ENCODE peak calls at places on chromosomes 4 and X, in five cellular contexts. Z, H, J, I and O are unnamed samples.

GRCh38 chr4:116531870-116532269 is 553.5 kb downstream of the TRAM1L1 start:
- DNase-seq in Z (no peak), H (no peak), J (no peak), I (no peak), O (no peak)

GRCh38 chr4:109046549-109047171 is 255.8 kb downstream of the COL25A1 start:
- DNase-seq in Z (no peak), H (peak; percentile 13), J (no peak), I (no peak), O (no peak)

GRCh38 chr4:5955856-5956255 is 62.4 kb downstream of the C4orf50 start:
- DNase-seq in Z (no peak), H (no peak), J (no peak), I (no peak), O (no peak)

GRCh38 chrX:46636223-46636622 is 62.7 kb downstream of the CHST7 start:
- DNase-seq in Z (no peak), H (no peak), J (no peak), I (no peak), O (no peak)

GRCh38 chr4:55742655-55743191 is 76.9 kb upstream of the EXOC1L start:
- DNase-seq in Z (no peak), H (no peak), J (no peak), I (peak; percentile 8), O (no peak)

GRCh38 chr4:84063618-84064017 is 435.5 kb downstream of the NKX6-1 start:
- DNase-seq in Z (no peak), H (no peak), J (no peak), I (no peak), O (no peak)

GRCh38 chr4:88737304-88738015 is 39.8 kb upstream of the NAP1L5 start:
- DNase-seq in Z (no peak), H (peak; percentile 53), J (no peak), I (no peak), O (no peak)

GRCh38 chr4:105808459-105809041 is 86.7 kb upstream of the NPNT start:
- DNase-seq in Z (no peak), H (no peak), J (no peak), I (no peak), O (no peak)

GRCh38 chr4:25433966-25434667 is 57.1 kb downstream of the ANAPC4 start:
- DNase-seq in Z (no peak), H (no peak), J (no peak), I (no peak), O (peak; percentile 30)

GRCh38 chrX:16743604-16744325 is 24.4 kb downstream of the SYAP1 start:
- DNase-seq in Z (no peak), H (no peak), J (no peak), I (no peak), O (no peak)

GRCh38 chrX:137430301-137430700 is 135.6 kb upstream of the ZIC3 start:
- DNase-seq in Z (no peak), H (no peak), J (no peak), I (no peak), O (no peak)

GRCh38 chrX:137428777-137429564 is 137.0 kb upstream of the ZIC3 start:
- DNase-seq in Z (no peak), H (no peak), J (no peak), I (no peak), O (no peak)

GRCh38 chrX:137427061-137427778 is 138.7 kb upstream of the ZIC3 start:
- DNase-seq in Z (no peak), H (no peak), J (no peak), I (no peak), O (no peak)

GRCh38 chrX:137427813-137428212 is 138.1 kb upstream of the ZIC3 start:
- DNase-seq in Z (no peak), H (no peak), J (no peak), I (no peak), O (no peak)

DNA sequence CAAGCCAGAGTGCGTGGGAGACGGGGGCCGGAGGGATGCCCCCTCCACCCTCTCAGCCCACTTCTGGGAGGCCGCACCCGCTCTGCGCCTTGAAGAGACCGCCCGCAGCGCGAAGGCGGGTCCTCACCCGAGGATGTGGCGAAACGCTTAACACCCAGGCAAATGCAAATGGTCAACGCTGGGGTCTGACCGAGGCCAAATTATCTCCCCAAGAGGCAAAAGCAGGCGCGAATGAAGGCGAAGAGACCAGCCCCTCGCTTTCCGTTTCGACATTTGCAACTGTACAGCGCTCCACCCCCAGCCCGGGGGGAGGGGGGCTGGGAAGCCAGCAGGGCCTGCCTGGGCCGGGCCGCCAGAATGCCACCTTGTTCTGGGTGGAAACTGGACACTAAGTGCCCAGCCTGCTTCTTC is 137.7 kb upstream of the ZIC3 start:
- DNase-seq in Z (no peak), H (no peak), J (no peak), I (no peak), O (no peak)
- H3K4me3 ChIP-seq in Z (peak overlapping the region; percentile 44), H (peak overlapping the region; percentile 36), J (peak overlapping the region; percentile 28), I (peak overlapping the region; percentile 73), O (peak overlapping the region; percentile 46)

GRCh38 chr4:155883895-155884294 is 17.8 kb upstream of the ASIC5 start:
- DNase-seq in Z (no peak), H (no peak), J (no peak), I (no peak), O (no peak)
- H3K4me1 ChIP-seq in Z (no peaks in the 10 kb centered on the region), H (no peaks in the 10 kb centered on the region), J (no peaks in the 10 kb centered on the region), I (no peaks in the 10 kb centered on the region), O (no peaks in the 10 kb centered on the region)

DNA sequence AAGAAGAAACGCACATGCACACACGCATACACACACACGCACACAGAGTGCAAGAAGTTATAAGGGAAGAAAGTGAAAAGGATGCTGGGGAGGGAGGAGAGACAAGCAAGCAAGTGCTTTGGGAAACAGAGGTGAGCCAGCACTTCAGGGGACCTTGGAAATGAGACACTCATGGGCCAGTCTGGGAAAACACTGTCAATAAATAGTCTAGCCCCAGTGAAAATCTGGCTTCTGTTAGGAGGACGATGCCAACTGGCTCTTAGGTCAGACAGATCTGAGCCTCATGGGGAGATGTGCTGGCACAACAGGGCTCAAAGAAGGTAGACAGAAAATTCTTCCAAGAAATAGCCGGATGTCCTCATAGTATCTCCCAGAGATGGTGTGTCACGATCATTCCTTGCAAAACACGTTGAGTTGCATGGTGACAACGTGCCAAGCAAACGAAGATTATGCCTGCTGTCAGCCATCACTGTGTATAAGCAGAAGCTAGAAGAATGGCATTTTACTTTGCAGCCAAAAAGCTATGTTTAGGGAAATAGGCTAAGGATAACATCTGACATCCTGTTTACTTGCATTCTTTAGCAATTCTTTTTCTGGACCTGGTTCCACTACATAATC is 557 bp upstream of the ARHGEF6 start:
- DNase-seq in Z (no peak), H (no peak), J (no peak), I (no peak), O (no peak)
- H3K4me3 ChIP-seq in Z (peak overlapping the region; percentile 16), H (peak overlapping the region; percentile 13), J (peak overlapping the region; percentile 77), I (no peak overlapping the region), O (no peak overlapping the region)

DNA sequence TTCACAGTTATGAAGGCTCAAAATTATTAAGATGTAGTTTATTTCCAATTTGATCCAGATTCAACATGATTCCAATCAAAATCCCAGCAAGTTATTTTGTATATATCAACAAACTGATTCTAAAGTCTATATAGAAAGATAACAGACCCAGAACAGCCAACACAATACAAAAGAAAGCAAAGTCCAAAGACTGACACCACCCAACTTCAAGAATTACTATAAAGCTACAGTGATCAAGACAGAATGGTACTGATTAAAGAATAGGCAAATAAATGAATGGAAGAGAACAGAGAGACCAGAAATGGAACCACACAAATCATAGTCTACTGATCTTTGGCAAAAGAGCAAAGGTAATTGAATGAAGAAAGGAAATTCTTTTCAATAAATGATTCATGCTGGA is 34.9 kb downstream of the NFXL1 start:
- DNase-seq in Z (no peak), H (no peak), J (no peak), I (no peak), O (no peak)
- H3K4me1 ChIP-seq in Z (no peaks in the 10 kb centered on the region), H (no peaks in the 10 kb centered on the region), J (no peaks in the 10 kb centered on the region), I (no peaks in the 10 kb centered on the region), O (no peaks in the 10 kb centered on the region)